ENCODE peak calls at places on chromosome 11, in four cellular contexts. H is A549, D is K562, G is HepG2. J is an unnamed sample.

GRCh38 chr11:66882540-66882939 is 25.7 kb downstream of the LRFN4 start:
- DNase-seq in D (no peak), G (no peak), H (no peak), J (no peak)

GRCh38 chr11:35814720-35815305 is 129.0 kb upstream of the LDLRAD3 start:
- DNase-seq in H (no peak), D (no peak), G (no peak), J (peak)

GRCh38 chr11:103396237-103396636 is 287.0 kb downstream of the DYNC2H1 start:
- DNase-seq in H (no peak), D (no peak), G (no peak), J (peak)

GRCh38 chr11:67996622-67997459 is 7.1 kb downstream of the UNC93B1 start:
- DNase-seq in H (peak), G (no peak), D (peak), J (no peak)

GRCh38 chr11:6862961-6863360 is at the start of gene OR10A2:
- DNase-seq in H (no peak), D (no peak), G (no peak), J (peak)

GRCh38 chr11:2305140-2305861 is 3.5 kb downstream of the TSPAN32 start:
- DNase-seq in D (peak), G (peak), H (peak), J (peak)

GRCh38 chr11:72643547-72643946 is 30.7 kb downstream of the PDE2A start:
- DNase-seq in H (peak), G (no peak), D (no peak), J (no peak)

GRCh38 chr11:65808744-65809341 is 22.0 kb downstream of the OVOL1 start:
- DNase-seq in D (no peak), H (no peak), G (no peak), J (no peak)

GRCh38 chr11:78722786-78723185 is 148.1 kb upstream of the NARS2 start:
- DNase-seq in H (no peak), G (no peak), D (no peak), J (peak)

GRCh38 chr11:2220173-2220771 is 48.7 kb upstream of the TH start:
- DNase-seq in G (no peak), H (no peak), D (no peak), J (no peak)

GRCh38 chr11:78878631-78879030 is 304.0 kb upstream of the NARS2 start:
- DNase-seq in D (no peak), H (no peak), G (no peak), J (no peak)

GRCh38 chr11:134235399-134235798 is 10.9 kb downstream of the VPS26B start:
- DNase-seq in H (no peak), D (no peak), G (peak), J (no peak)

GRCh38 chr11:114066046-114066648 is 6.6 kb downstream of the ZBTB16 start:
- DNase-seq in G (no peak), D (no peak), H (no peak), J (no peak)

GRCh38 chr11:122833133-122833470 is 5.2 kb upstream of the CRTAM start:
- DNase-seq in D (no peak), G (no peak), H (no peak), J (no peak)

GRCh38 chr11:76424379-76424778 is 20.4 kb upstream of the EMSY start:
- DNase-seq in H (no peak), G (no peak), D (no peak), J (no peak)

GRCh38 chr11:77475206-77475605 is 1.3 kb upstream of the PAK1 start:
- DNase-seq in D (no peak), G (no peak), H (no peak), J (no peak)

GRCh38 chr11:556857-557256 is 3.7 kb downstream of the LMNTD2 start:
- DNase-seq in D (no peak), G (no peak), H (no peak), J (no peak)

GRCh38 chr11:2089536-2090165 is 49.5 kb downstream of the IGF2 start:
- DNase-seq in G (peak), D (peak), H (peak), J (peak)

GRCh38 chr11:123580557-123581275 is 73.7 kb downstream of the SCN3B start:
- DNase-seq in D (peak), H (peak), G (peak), J (peak)

GRCh38 chr11:20501252-20501651 is 98.2 kb upstream of the SLC6A5 start:
- DNase-seq in D (no peak), G (peak), H (no peak), J (no peak)

GRCh38 chr11:134049303-134049702 is 19.6 kb upstream of the JAM3 start:
- DNase-seq in D (no peak), G (no peak), H (no peak), J (no peak)

GRCh38 chr11:92794783-92795182 is 174.7 kb upstream of the MTNR1B start:
- DNase-seq in D (no peak), G (no peak), H (no peak), J (no peak)

GRCh38 chr11:66467034-66467659 is 442 bp downstream of the PELI3 start:
- DNase-seq in H (peak), G (no peak), D (peak), J (peak)

GRCh38 chr11:133951484-133952198 is 5.1 kb downstream of the IGSF9B start:
- DNase-seq in D (no peak), G (no peak), H (no peak), J (peak)

GRCh38 chr11:113675003-113675471 is 31.1 kb downstream of the TMPRSS5 start:
- DNase-seq in D (peak), H (no peak), G (no peak), J (peak)

GRCh38 chr11:312092-312816 is 1.6 kb upstream of the IFITM1 start:
- DNase-seq in G (no peak), D (peak), H (no peak), J (no peak)

GRCh38 chr11:124674168-124674517 is 439 bp downstream of the SPA17 start:
- DNase-seq in H (no peak), D (no peak), G (no peak), J (no peak)

GRCh38 chr11:124644426-124645280 is 22.0 kb downstream of the TBRG1 start:
- DNase-seq in G (peak), H (peak), D (peak), J (peak)

GRCh38 chr11:1660025-1660867 is 30.7 kb downstream of the KRTAP5-5 start:
- DNase-seq in D (no peak), G (no peak), H (no peak), J (no peak)

GRCh38 chr11:122750047-122750446 is 88.3 kb upstream of the CRTAM start:
- DNase-seq in H (no peak), G (no peak), D (peak), J (no peak)

GRCh38 chr11:20448838-20449237 is 61.3 kb downstream of the PRMT3 start:
- DNase-seq in G (no peak), H (no peak), D (no peak), J (no peak)

GRCh38 chr11:34926831-34927132 is 10.4 kb downstream of the PDHX start:
- DNase-seq in D (no peak), H (no peak), G (no peak), J (peak)

GRCh38 chr11:2302280-2302843 is 549 bp downstream of the TSPAN32 start:
- DNase-seq in H (no peak), D (peak), G (no peak), J (no peak)

DNA sequence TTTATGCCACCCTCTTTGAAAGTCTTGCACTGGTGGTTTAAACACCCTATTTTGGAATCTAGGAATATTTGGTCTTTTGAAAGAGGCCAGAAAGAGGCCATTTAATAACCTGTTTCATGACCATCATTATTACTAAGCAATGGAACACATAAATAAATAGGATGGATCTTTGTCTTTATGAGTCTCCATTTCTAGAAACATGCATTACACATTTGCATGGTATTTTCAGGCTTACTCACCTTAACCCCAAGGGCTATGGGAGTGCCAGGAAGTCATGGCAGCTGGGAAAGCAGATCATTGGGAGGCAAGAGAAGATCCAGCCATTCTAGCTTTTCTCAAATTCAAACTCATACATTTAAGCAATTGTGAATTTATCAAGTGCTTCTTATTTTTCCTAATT is 185.8 kb upstream of the POU2AF2 start:
- DNase-seq in G (no peak), D (no peak), H (no peak), J (peak)
- TF ChIP-seq MAZ in G (no peak), D (no peak), H (no peak), J (no peak)

GRCh38 chr11:11348303-11348702 is 4.7 kb downstream of the CSNK2A3 start:
- DNase-seq in G (no peak), D (peak), H (no peak), J (no peak)

GRCh38 chr11:11347583-11347982 is 5.5 kb downstream of the CSNK2A3 start:
- DNase-seq in H (no peak), D (no peak), G (no peak), J (no peak)

GRCh38 chr11:11345099-11345498 is 8.0 kb downstream of the CSNK2A3 start:
- DNase-seq in G (no peak), D (no peak), H (no peak), J (no peak)

GRCh38 chr11:11346249-11346648 is 6.8 kb downstream of the CSNK2A3 start:
- DNase-seq in H (no peak), D (no peak), G (no peak), J (no peak)

DNA sequence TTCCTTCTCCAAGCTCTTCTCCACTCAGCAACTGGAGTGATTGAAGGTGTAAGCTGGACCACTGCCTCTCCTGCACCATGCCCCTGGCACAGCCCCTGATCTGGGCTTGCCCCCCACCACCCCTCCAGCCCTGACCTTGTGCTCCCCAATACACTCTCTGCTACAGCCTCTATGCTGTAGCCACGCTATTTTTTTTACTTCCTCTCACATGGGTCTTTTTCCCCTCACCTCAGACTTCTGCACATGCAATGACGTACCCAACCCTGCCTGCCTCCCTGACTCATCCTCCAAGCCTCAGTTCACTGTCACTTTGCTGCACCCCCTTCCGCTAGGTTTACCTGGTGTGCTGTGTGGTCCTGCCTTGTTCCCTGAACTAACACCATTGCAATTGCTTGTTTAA is 9.0 kb downstream of the CSNK2A3 start:
- DNase-seq in H (no peak), D (no peak), G (no peak), J (no peak)
- TF ChIP-seq MAZ in H (no peak), D (no peak), G (no peak), J (no peak)

GRCh38 chr11:61702701-61703312 is 22.6 kb downstream of the DAGLA start:
- DNase-seq in H (no peak), D (no peak), G (no peak), J (no peak)
- TF ChIP-seq MAZ in H (no peak), D (no peak), G (no peak), J (no peak)

GRCh38 chr11:64745219-64745522 is 1.2 kb upstream of the RASGRP2 start:
- DNase-seq in G (no peak), H (no peak), D (peak), J (no peak)
- TF ChIP-seq MAZ in G (no peak), H (no peak), D (no peak), J (no peak)

GRCh38 chr11:115276799-115277198 is 227.4 kb downstream of the CADM1 start:
- DNase-seq in H (no peak), G (no peak), D (no peak), J (no peak)
- TF ChIP-seq MAZ in H (no peak), G (no peak), D (no peak), J (no peak)

GRCh38 chr11:107263865-107264563 is 193.6 kb downstream of the CWF19L2 start:
- DNase-seq in D (no peak), G (no peak), H (no peak), J (no peak)
- TF ChIP-seq MAZ in D (no peak), G (no peak), H (no peak), J (no peak)